ENCODE peak calls at places on chromosome 16, in nine cellular contexts. N is amniotic stem cell; W is iPS-NIHi11; G is ACHN; F is GM06990; E is EH; M is right cardiac atrium; X is activated naive CD4-positive, alpha-beta T cell; O is OCI-LY7. L is an unnamed sample.

GRCh38 chr16:72891291-72892227 is 156.4 kb downstream of the ZFHX3 start:
- DNase-seq in N (no peak), W (no peak), G (no peak), F (no peak), E (no peak), M (no peak), X (no peak), O (no peak), L (no peak)

GRCh38 chr16:81625544-81626152 is 153.4 kb upstream of the PLCG2 start:
- DNase-seq in N (no peak), W (no peak), G (peak), F (peak), E (peak), M (peak), X (no peak), O (no peak), L (peak)

GRCh38 chr16:79757163-79757562 is 156.6 kb upstream of the MAF start:
- DNase-seq in N (no peak), W (no peak), G (no peak), F (no peak), E (no peak), M (no peak), X (no peak), O (no peak), L (no peak)

GRCh38 chr16:48160575-48160974 is 4.8 kb upstream of the ABCC12 start:
- DNase-seq in N (no peak), W (no peak), G (no peak), F (no peak), E (no peak), M (no peak), X (no peak), O (no peak), L (no peak)

GRCh38 chr16:56990407-56991286 is 1.3 kb downstream of the NLRC5 start:
- DNase-seq in N (no peak), W (no peak), G (no peak), F (no peak), E (no peak), M (no peak), X (no peak), O (no peak), L (no peak)

GRCh38 chr16:4865231-4865860 is 18.1 kb downstream of the UBN1 start:
- DNase-seq in N (no peak), W (no peak), G (no peak), F (no peak), E (no peak), M (no peak), X (no peak), O (no peak), L (no peak)

GRCh38 chr16:79172306-79172705 is 428.2 kb downstream of the MAF start:
- DNase-seq in N (no peak), W (no peak), G (no peak), F (no peak), E (no peak), M (no peak), X (no peak), O (no peak), L (no peak)

GRCh38 chr16:87297918-87298631 is 19.1 kb downstream of the C16orf95 start:
- DNase-seq in N (no peak), W (peak), G (peak), F (no peak), E (peak), M (no peak), X (no peak), O (peak), L (no peak)

GRCh38 chr16:53061701-53062159 is 6.9 kb downstream of the CHD9 start:
- DNase-seq in N (no peak), W (no peak), G (no peak), F (peak), E (no peak), M (peak), X (no peak), O (peak), L (peak)

GRCh38 chr16:66439051-66439730 is 12.1 kb downstream of the BEAN1 start:
- DNase-seq in N (no peak), W (no peak), G (no peak), F (no peak), E (no peak), M (no peak), X (no peak), O (no peak), L (no peak)

GRCh38 chr16:15553313-15554088 is 89.5 kb downstream of the MARF1 start:
- DNase-seq in N (no peak), W (no peak), G (no peak), F (no peak), E (no peak), M (no peak), X (no peak), O (no peak), L (no peak)

GRCh38 chr16:82544378-82544777 is 82.4 kb upstream of the CDH13 start:
- DNase-seq in N (no peak), W (no peak), G (no peak), F (no peak), E (no peak), M (no peak), X (no peak), O (no peak), L (no peak)